ENCODE peak calls at places on chromosomes 5 and 9, in seven cellular contexts. F, H, A, Z, R, M and E are unnamed samples. For H3K4me1, the result is how much of the 10 kb centered on the place peaks cover.

GRCh38 chr5:62144395-62145022 is 161.5 kb upstream of the KIF2A start:
- DNase-seq in R (no peak), A (no peak), H (no peak), Z (no peak), M (no peak), F (no peak), E (no peak)

GRCh38 chr9:138028596-138028995 is 151.0 kb downstream of the CACNA1B start:
- DNase-seq in R (no peak), A (no peak), F (no peak), Z (no peak), H (no peak), M (no peak), E (no peak)

GRCh38 chr9:137145731-137146526 is 7.0 kb downstream of the GRIN1 start:
- DNase-seq in A (no peak), Z (no peak), H (peak), R (no peak), F (no peak), M (no peak), E (no peak)

GRCh38 chr5:2852446-2852845 is 101.0 kb upstream of the IRX2 start:
- DNase-seq in H (no peak), F (no peak), R (no peak), Z (no peak), M (no peak), A (no peak), E (no peak)

GRCh38 chr5:82092-82491 is 9.9 kb upstream of the PLEKHG4B start:
- DNase-seq in A (no peak), M (peak), F (no peak), Z (no peak), H (peak), R (no peak), E (no peak)

GRCh38 chr5:135263022-135263668 is 135.9 kb downstream of the MACROH2A1 start:
- DNase-seq in F (no peak), M (no peak), H (no peak), Z (no peak), A (no peak), R (peak), E (no peak)

GRCh38 chr9:127654619-127655018 is 42.5 kb downstream of the STXBP1 start:
- DNase-seq in Z (no peak), A (no peak), H (no peak), F (no peak), M (no peak), R (no peak), E (no peak)

GRCh38 chr9:136345281-136346156 is 18.0 kb downstream of the DNLZ start:
- DNase-seq in R (peak), F (no peak), M (peak), A (peak), H (peak), Z (peak), E (no peak)

GRCh38 chr5:60196382-60197113 is 303.0 kb upstream of the PDE4D start:
- DNase-seq in Z (peak), M (no peak), A (peak), F (no peak), H (no peak), R (no peak), E (no peak)

GRCh38 chr9:107685399-107685798 is 195.8 kb upstream of the KLF4 start:
- DNase-seq in Z (no peak), A (no peak), R (no peak), F (no peak), H (no peak), M (no peak), E (no peak)

GRCh38 chr5:77774981-77775772 is 962 bp downstream of the TBCA start:
- DNase-seq in Z (no peak), A (no peak), H (no peak), M (no peak), R (no peak), F (peak), E (no peak)

GRCh38 chr9:72210522-72210921 is 61.3 kb downstream of the GDA start:
- DNase-seq in F (no peak), R (no peak), M (no peak), Z (no peak), H (no peak), A (no peak), E (no peak)

GRCh38 chr5:171981847-171982246 is 24.6 kb downstream of the FBXW11 start:
- DNase-seq in H (no peak), M (no peak), A (no peak), F (no peak), Z (no peak), R (no peak), E (no peak)

GRCh38 chr9:37333288-37333687 is 89.2 kb upstream of the GRHPR start:
- DNase-seq in F (no peak), A (no peak), M (no peak), R (no peak), Z (no peak), H (no peak), E (no peak)

GRCh38 chr5:50922942-50923767 is 256.7 kb downstream of the PARP8 start:
- DNase-seq in M (no peak), A (no peak), F (no peak), H (peak), Z (no peak), R (peak), E (no peak)

GRCh38 chr5:159732220-159732619 is 184.1 kb upstream of the ADRA1B start:
- DNase-seq in Z (no peak), M (no peak), H (no peak), F (no peak), A (no peak), R (no peak), E (no peak)

GRCh38 chr5:37717613-37718431 is 122.0 kb downstream of the GDNF start:
- DNase-seq in M (peak), A (peak), F (peak), Z (no peak), H (no peak), R (no peak), E (peak)

GRCh38 chr5:1112596-1113331 is 901 bp upstream of the SLC12A7 start:
- DNase-seq in M (peak), H (no peak), A (no peak), R (no peak), Z (no peak), F (no peak), E (no peak)

GRCh38 chr5:165130656-165131055 is 1625.2 kb downstream of the MAT2B start:
- DNase-seq in F (no peak), R (no peak), Z (no peak), A (peak), H (no peak), M (no peak), E (no peak)

GRCh38 chr5:58944221-58944620 is 361.3 kb downstream of the RAB3C start:
- DNase-seq in F (no peak), R (no peak), H (no peak), Z (no peak), M (no peak), A (peak), E (no peak)

GRCh38 chr9:98491778-98492177 is 217.0 kb downstream of the GABBR2 start:
- DNase-seq in R (no peak), A (peak), H (no peak), Z (no peak), F (no peak), M (no peak), E (no peak)

GRCh38 chr5:14678773-14679334 is 14.3 kb downstream of the OTULIN start:
- DNase-seq in R (no peak), M (no peak), H (no peak), F (no peak), Z (no peak), A (no peak), E (no peak)

GRCh38 chr9:112884086-112884485 is 6.6 kb downstream of the SLC46A2 start:
- DNase-seq in Z (no peak), A (no peak), F (no peak), H (no peak), M (no peak), R (no peak), E (no peak)

GRCh38 chr9:91994422-91994821 is 44.4 kb upstream of the ROR2 start:
- DNase-seq in A (no peak), R (no peak), H (no peak), F (no peak), M (no peak), Z (no peak), E (no peak)

GRCh38 chr5:1510631-1511030 is 13.1 kb downstream of the LPCAT1 start:
- DNase-seq in Z (peak), M (no peak), A (no peak), H (peak), F (no peak), R (peak), E (peak)

GRCh38 chr5:68999181-68999580 is 94.6 kb upstream of the SLC30A5 start:
- DNase-seq in F (no peak), A (no peak), M (no peak), H (no peak), R (no peak), Z (no peak), E (no peak)

GRCh38 chr5:96344678-96345612 is 88.1 kb downstream of the PCSK1 start:
- DNase-seq in Z (no peak), A (peak), R (no peak), F (peak), M (peak), H (no peak), E (no peak)

GRCh38 chr9:117120061-117120460 is 294.8 kb downstream of the ASTN2 start:
- DNase-seq in A (no peak), M (no peak), H (no peak), R (no peak), Z (no peak), F (no peak), E (no peak)

GRCh38 chr9:135990468-135991429 is 29.6 kb upstream of the UBAC1 start:
- DNase-seq in A (peak), H (peak), M (peak), F (no peak), R (no peak), Z (no peak), E (no peak)

GRCh38 chr5:119255571-119256356 is 100.1 kb upstream of the TNFAIP8 start:
- DNase-seq in R (no peak), A (no peak), Z (no peak), F (no peak), H (no peak), M (no peak), E (no peak)

GRCh38 chr5:39500656-39501295 is 76.0 kb upstream of the DAB2 start:
- DNase-seq in Z (no peak), F (no peak), H (no peak), M (no peak), R (no peak), A (no peak), E (no peak)

GRCh38 chr5:172559004-172559932 is 81.8 kb upstream of the NEURL1B start:
- DNase-seq in H (peak), Z (peak), M (no peak), F (no peak), R (peak), A (peak), E (no peak)

GRCh38 chr5:160923927-160924705 is 72.1 kb upstream of the ATP10B start:
- DNase-seq in F (no peak), M (no peak), A (no peak), H (no peak), Z (no peak), R (no peak), E (no peak)

GRCh38 chr5:169788168-169788567 is 151.1 kb downstream of the DOCK2 start:
- DNase-seq in F (no peak), M (no peak), R (no peak), Z (no peak), H (no peak), A (peak), E (no peak)

GRCh38 chr5:132492386-132492785 is 1.8 kb upstream of the IRF1 start:
- DNase-seq in F (no peak), M (no peak), R (no peak), Z (no peak), H (no peak), A (no peak), E (no peak)
- H3K4me1 ChIP-seq in F (under half), M (under half), R (under half), Z (half or more), H (under half), A (under half), E (under half)

GRCh38 chr5:40688127-40688756 is 8.5 kb downstream of the PTGER4 start:
- DNase-seq in A (peak), H (peak), Z (peak), R (peak), M (peak), F (peak), E (peak)
- TF ChIP-seq CTCF in A (peak), H (peak), Z (peak), R (peak), M (peak), F (peak), E (peak)

DNA sequence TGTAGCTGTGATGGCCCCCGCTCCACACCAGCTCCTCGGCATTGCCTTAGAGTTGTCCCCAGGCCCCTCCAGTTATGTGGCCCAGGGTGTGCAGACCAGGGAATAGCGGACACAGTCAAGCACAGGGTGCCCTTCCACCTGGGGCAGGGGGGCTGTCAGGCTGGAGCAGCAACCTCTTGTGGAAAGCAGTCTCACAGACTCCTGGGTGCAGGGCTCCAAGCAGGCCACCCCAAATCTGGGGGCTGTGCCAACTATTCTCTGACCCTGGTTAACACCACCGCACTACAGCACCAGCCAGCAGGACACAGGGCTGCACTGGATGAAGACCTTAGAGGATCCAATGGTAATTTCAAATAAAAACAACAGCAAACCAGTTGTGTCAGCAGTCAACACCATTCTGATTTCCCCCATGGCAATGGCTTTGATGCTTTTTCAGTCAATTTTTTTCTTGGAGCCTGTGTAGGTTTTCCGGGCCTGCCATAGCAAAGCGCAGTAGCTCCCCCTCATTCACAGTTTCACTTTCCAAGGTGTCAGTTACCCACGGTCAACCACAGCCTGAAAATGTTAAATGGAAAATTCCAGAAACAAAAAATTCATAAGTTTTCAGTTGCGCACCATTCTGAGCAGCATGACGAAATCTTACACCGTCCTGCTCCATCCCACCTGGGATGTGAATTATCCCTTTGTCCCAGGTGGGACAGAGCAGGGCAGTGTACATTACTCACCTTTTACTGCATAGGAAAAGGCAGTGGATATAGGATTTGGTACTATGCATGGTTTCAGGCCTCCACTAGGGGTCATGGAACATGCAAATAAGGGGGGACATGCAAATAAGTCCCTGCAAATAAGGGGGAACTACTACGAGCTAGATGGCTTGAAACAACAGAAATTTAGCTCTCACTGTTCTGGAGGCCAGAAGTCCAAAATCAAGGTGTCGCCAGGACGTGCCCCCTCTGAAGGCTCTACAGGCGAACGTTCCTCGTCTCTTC is 49.0 kb downstream of the C5orf15 start:
- DNase-seq in F (no peak), Z (no peak), R (no peak), H (no peak), M (no peak), A (no peak), E (no peak)
- H3K4me1 ChIP-seq in F (under half), Z (under half), R (under half), H (under half), M (under half), A (under half), E (under half)

GRCh38 chr9:20369391-20369790 is 252.9 kb downstream of the MLLT3 start:
- DNase-seq in M (no peak), H (no peak), Z (no peak), R (no peak), A (no peak), F (no peak), E (no peak)
- TF ChIP-seq CTCF in M (no peak), H (no peak), Z (no peak), R (no peak), A (no peak), F (no peak), E (no peak)